ENCODE peak calls at places on chromosomes 13 and 19, in four cellular contexts. T is HEK293T; Z is naive thymus-derived CD8-positive, alpha-beta T cell; V is fibroblast of gingiva. I is an unnamed sample.

GRCh38 chr19:56369886-56370676 is 23.3 kb downstream of the ZNF582 start:
- DNase-seq in Z (no peak), T (no peak), V (no peak), I (no peak)

GRCh38 chr19:41774515-41774980 is 19.2 kb downstream of the CEACAM6 start:
- DNase-seq in T (no peak), V (no peak), Z (peak), I (no peak)

GRCh38 chr13:98556968-98557591 is 19.8 kb downstream of the STK24 start:
- DNase-seq in Z (no peak), T (no peak), V (no peak), I (no peak)

GRCh38 chr13:34152409-34152808 is 334.5 kb downstream of the RFC3 start:
- DNase-seq in Z (no peak), T (no peak), V (no peak), I (no peak)

GRCh38 chr13:34207872-34208271 is 389.9 kb downstream of the RFC3 start:
- DNase-seq in V (peak), T (no peak), Z (no peak), I (peak)

GRCh38 chr19:44640518-44640917 is 3.2 kb upstream of the PVR start:
- DNase-seq in Z (no peak), T (no peak), V (peak), I (peak)

GRCh38 chr19:16001481-16002312 is 52.9 kb downstream of the OR10H4 start:
- DNase-seq in V (peak), Z (no peak), T (no peak), I (peak)

GRCh38 chr13:49108204-49108603 is 111.9 kb upstream of the MLNR start:
- DNase-seq in V (no peak), T (no peak), Z (no peak), I (no peak)

GRCh38 chr19:47225746-47226425 is 5.1 kb downstream of the BBC3 start:
- DNase-seq in V (peak), T (peak), Z (peak), I (peak)

GRCh38 chr19:41376998-41377365 is 649 bp downstream of the TMEM91 start:
- DNase-seq in V (no peak), T (no peak), Z (no peak), I (no peak)

GRCh38 chr19:38252935-38253691 is 3.1 kb downstream of the PPP1R14A start:
- DNase-seq in Z (no peak), V (no peak), T (no peak), I (no peak)

GRCh38 chr19:21610341-21610740 is 104.9 kb downstream of the ZNF429 start:
- DNase-seq in V (no peak), T (no peak), Z (no peak), I (no peak)

GRCh38 chr13:24698686-24699085 is 18.5 kb downstream of the ATP12A start:
- DNase-seq in Z (no peak), V (no peak), T (no peak), I (no peak)

GRCh38 chr19:15464394-15465385 is at the start of gene RASAL3:
- DNase-seq in Z (peak), T (no peak), V (no peak), I (no peak)

GRCh38 chr13:32734511-32734910 is 148.3 kb downstream of the PDS5B start:
- DNase-seq in V (no peak), Z (no peak), T (peak), I (peak)

GRCh38 chr13:62022369-62022768 is 606.7 kb upstream of the PCDH20 start:
- DNase-seq in V (no peak), T (no peak), Z (no peak), I (no peak)

GRCh38 chr13:110913322-110913721 is 1.5 kb downstream of the ANKRD10 start:
- DNase-seq in T (no peak), V (no peak), Z (no peak), I (no peak)

GRCh38 chr19:18194554-18195238 is 1.7 kb downstream of the MPV17L2 start:
- DNase-seq in Z (peak), T (peak), V (no peak), I (no peak)

GRCh38 chr13:50149143-50149703 is 134.0 kb downstream of the KCNRG start:
- DNase-seq in Z (no peak), V (no peak), T (no peak), I (no peak)

GRCh38 chr13:101155920-101156319 is 260.4 kb downstream of the NALCN start:
- DNase-seq in Z (no peak), V (no peak), T (no peak), I (no peak)

GRCh38 chr19:50836543-50837195 is 3.3 kb upstream of the KLK15 start:
- DNase-seq in T (no peak), Z (no peak), V (no peak), I (no peak)

GRCh38 chr19:41206926-41207750 is 11.9 kb upstream of the AXL start:
- DNase-seq in V (peak), Z (no peak), T (no peak), I (peak)

GRCh38 chr13:29125145-29125933 is 305.2 kb downstream of the MTUS2 start:
- DNase-seq in Z (no peak), T (no peak), V (no peak), I (no peak)

GRCh38 chr13:113668491-113668971 is 1.5 kb downstream of the GRK1 start:
- DNase-seq in V (no peak), Z (no peak), T (no peak), I (no peak)

GRCh38 chr13:46324976-46325375 is 62.1 kb downstream of the RUBCNL start:
- DNase-seq in T (no peak), V (no peak), Z (no peak), I (peak)

GRCh38 chr13:111659236-111659635 is 338.8 kb downstream of the TEX29 start:
- DNase-seq in T (no peak), Z (no peak), V (no peak), I (no peak)

GRCh38 chr13:113327766-113328391 is 30.8 kb downstream of the LAMP1 start:
- DNase-seq in V (no peak), Z (no peak), T (no peak), I (no peak)

GRCh38 chr13:95301947-95302386 is 716 bp upstream of the ABCC4 start:
- DNase-seq in Z (no peak), T (peak), V (no peak), I (no peak)

GRCh38 chr19:4911786-4912672 is 2.7 kb downstream of the UHRF1 start:
- DNase-seq in T (peak), V (peak), Z (peak), I (peak)

GRCh38 chr13:98751397-98752110 is 918 bp downstream of the SLC15A1 start:
- DNase-seq in Z (no peak), V (peak), T (peak), I (peak)

GRCh38 chr19:8665468-8666213 is 33.0 kb downstream of the ACTL9 start:
- DNase-seq in V (no peak), T (no peak), Z (no peak), I (no peak)

GRCh38 chr19:11693505-11694499 is 44.9 kb downstream of the ZNF823 start:
- DNase-seq in V (peak), T (peak), Z (no peak), I (peak)

GRCh38 chr19:35249146-35249847 is 495 bp downstream of the LSR start:
- DNase-seq in Z (no peak), T (no peak), V (no peak), I (no peak)

GRCh38 chr19:11461453-11461852 is 19.4 kb downstream of the ELAVL3 start:
- DNase-seq in V (no peak), Z (no peak), T (no peak), I (no peak)

GRCh38 chr13:41017153-41017552 is 2.0 kb downstream of the ELF1 start:
- DNase-seq in Z (no peak), T (no peak), V (no peak), I (no peak)

GRCh38 chr13:111943229-111943795 is 123.6 kb upstream of the SOX1 start:
- DNase-seq in T (no peak), V (no peak), Z (no peak), I (no peak)

GRCh38 chr13:113123226-113124150 is 889 bp downstream of the F10 start:
- DNase-seq in T (peak), Z (no peak), V (no peak), I (no peak)